ENCODE peak calls at places on chromosomes 12 and 14, in six cellular contexts. One of them, this sample, is unnamed.

GRCh38 chr14:84404246-84404645 is 1125.7 kb upstream of the FLRT2 start:
- DNase-seq in D721Med: no peak
- DNase-seq in tibial nerve: no peak
- DNase-seq in H9: no peak
- DNase-seq in fibroblast of lung: no peak
- DNase-seq in RWPE1: no peak
- DNase-seq in this sample: no peak

GRCh38 chr12:113414519-113415038 is 7.6 kb upstream of the SDSL start:
- DNase-seq in fibroblast of lung: no peak
- DNase-seq in H9: no peak
- DNase-seq in RWPE1: no peak
- DNase-seq in tibial nerve: no peak
- DNase-seq in D721Med: no peak
- DNase-seq in this sample: no peak

GRCh38 chr12:75724913-75725312 is 213.5 kb upstream of the KRR1 start:
- DNase-seq in D721Med: no peak
- DNase-seq in H9: no peak
- DNase-seq in fibroblast of lung: peak; percentile 98
- DNase-seq in tibial nerve: peak; percentile 21
- DNase-seq in RWPE1: no peak
- DNase-seq in this sample: no peak

GRCh38 chr14:56858422-56858821 is 48.1 kb upstream of the OTX2 start:
- DNase-seq in H9: no peak
- DNase-seq in D721Med: no peak
- DNase-seq in fibroblast of lung: no peak
- DNase-seq in tibial nerve: no peak
- DNase-seq in RWPE1: no peak
- DNase-seq in this sample: no peak

GRCh38 chr14:83924259-83924658 is 1605.7 kb upstream of the FLRT2 start:
- DNase-seq in H9: no peak
- DNase-seq in RWPE1: no peak
- DNase-seq in D721Med: no peak
- DNase-seq in tibial nerve: no peak
- DNase-seq in fibroblast of lung: no peak
- DNase-seq in this sample: no peak

GRCh38 chr12:46494424-46494823 is 121.9 kb upstream of the SLC38A2 start:
- DNase-seq in D721Med: no peak
- DNase-seq in RWPE1: no peak
- DNase-seq in H9: no peak
- DNase-seq in tibial nerve: no peak
- DNase-seq in fibroblast of lung: peak; percentile 74
- DNase-seq in this sample: no peak

GRCh38 chr14:88541324-88541723 is 13.5 kb downstream of the PTPN21 start:
- DNase-seq in RWPE1: no peak
- DNase-seq in tibial nerve: no peak
- DNase-seq in fibroblast of lung: no peak
- DNase-seq in D721Med: no peak
- DNase-seq in H9: no peak
- DNase-seq in this sample: no peak

GRCh38 chr14:36996133-36996856 is 176.1 kb downstream of the SLC25A21 start:
- DNase-seq in D721Med: no peak
- DNase-seq in RWPE1: peak; percentile 58
- DNase-seq in tibial nerve: no peak
- DNase-seq in fibroblast of lung: peak; percentile 38
- DNase-seq in H9: no peak
- DNase-seq in this sample: no peak

GRCh38 chr12:62805517-62805916 is 129.4 kb downstream of the PPM1H start:
- DNase-seq in RWPE1: no peak
- DNase-seq in fibroblast of lung: no peak
- DNase-seq in tibial nerve: no peak
- DNase-seq in H9: no peak
- DNase-seq in D721Med: no peak
- DNase-seq in this sample: no peak

GRCh38 chr14:74574092-74574438 is 38.0 kb downstream of the LTBP2 start:
- DNase-seq in H9: no peak
- DNase-seq in RWPE1: no peak
- DNase-seq in tibial nerve: no peak
- DNase-seq in D721Med: no peak
- DNase-seq in fibroblast of lung: no peak
- DNase-seq in this sample: no peak

GRCh38 chr12:12333407-12333831 is 16.6 kb downstream of the MANSC1 start:
- DNase-seq in tibial nerve: no peak
- DNase-seq in D721Med: no peak
- DNase-seq in H9: no peak
- DNase-seq in RWPE1: no peak
- DNase-seq in fibroblast of lung: peak; percentile 81
- DNase-seq in this sample: no peak

GRCh38 chr12:6891637-6892036 is 13.0 kb upstream of the LRRC23 start:
- DNase-seq in tibial nerve: no peak
- DNase-seq in fibroblast of lung: no peak
- DNase-seq in H9: no peak
- DNase-seq in D721Med: no peak
- DNase-seq in RWPE1: no peak
- DNase-seq in this sample: no peak

GRCh38 chr14:103260629-103261124 is 73.4 kb upstream of the EIF5 start:
- DNase-seq in fibroblast of lung: peak; percentile 44
- DNase-seq in RWPE1: peak; percentile 48
- DNase-seq in D721Med: no peak
- DNase-seq in H9: no peak
- DNase-seq in tibial nerve: peak; percentile 32
- DNase-seq in this sample: no peak

GRCh38 chr12:94636462-94637085 is 13.8 kb downstream of the TMCC3 start:
- DNase-seq in RWPE1: no peak
- DNase-seq in tibial nerve: no peak
- DNase-seq in H9: no peak
- DNase-seq in D721Med: no peak
- DNase-seq in fibroblast of lung: peak; percentile 45
- DNase-seq in this sample: no peak

GRCh38 chr14:40292664-40293063 is 860.4 kb upstream of the FBXO33 start:
- DNase-seq in RWPE1: no peak
- DNase-seq in H9: no peak
- DNase-seq in tibial nerve: no peak
- DNase-seq in D721Med: no peak
- DNase-seq in fibroblast of lung: no peak
- DNase-seq in this sample: no peak

GRCh38 chr14:81219821-81220487 is 805 bp downstream of the GTF2A1 start:
- DNase-seq in fibroblast of lung: no peak
- DNase-seq in H9: no peak
- DNase-seq in tibial nerve: no peak
- DNase-seq in D721Med: no peak
- DNase-seq in RWPE1: peak; percentile 17
- DNase-seq in this sample: no peak

GRCh38 chr12:6691473-6691872 is 2.3 kb upstream of the ZNF384 start:
- DNase-seq in fibroblast of lung: no peak
- DNase-seq in tibial nerve: no peak
- DNase-seq in RWPE1: no peak
- DNase-seq in D721Med: no peak
- DNase-seq in H9: no peak
- DNase-seq in this sample: no peak

GRCh38 chr12:112862570-112863137 is 44.1 kb upstream of the OAS1 start:
- DNase-seq in D721Med: no peak
- DNase-seq in fibroblast of lung: no peak
- DNase-seq in RWPE1: no peak
- DNase-seq in tibial nerve: no peak
- DNase-seq in H9: no peak
- DNase-seq in this sample: no peak

GRCh38 chr14:39218171-39218769 is 15.4 kb upstream of the MIA2 start:
- DNase-seq in D721Med: no peak
- DNase-seq in H9: no peak
- DNase-seq in RWPE1: peak; percentile 80
- DNase-seq in tibial nerve: peak; percentile 8
- DNase-seq in fibroblast of lung: no peak
- DNase-seq in this sample: no peak

GRCh38 chr12:63362801-63363200 is 211.8 kb upstream of the AVPR1A start:
- DNase-seq in RWPE1: no peak
- DNase-seq in D721Med: no peak
- DNase-seq in H9: no peak
- DNase-seq in tibial nerve: no peak
- DNase-seq in fibroblast of lung: peak; percentile 5
- DNase-seq in this sample: no peak

GRCh38 chr14:104333903-104334811 is 195.8 kb downstream of the KIF26A start:
- DNase-seq in RWPE1: no peak
- DNase-seq in fibroblast of lung: no peak
- DNase-seq in H9: no peak
- DNase-seq in D721Med: no peak
- DNase-seq in tibial nerve: no peak
- DNase-seq in this sample: no peak

GRCh38 chr14:61695695-61696527 is 598 bp downstream of the HIF1A start:
- DNase-seq in fibroblast of lung: peak; percentile 59
- DNase-seq in RWPE1: peak; percentile 40
- DNase-seq in H9: peak; percentile 62
- DNase-seq in D721Med: no peak
- DNase-seq in tibial nerve: peak; percentile 40
- DNase-seq in this sample: peak; percentile 52

GRCh38 chr12:20508962-20509361 is 140.6 kb downstream of the PDE3A start:
- DNase-seq in tibial nerve: no peak
- DNase-seq in D721Med: no peak
- DNase-seq in RWPE1: no peak
- DNase-seq in fibroblast of lung: peak; percentile 38
- DNase-seq in H9: no peak
- DNase-seq in this sample: no peak

GRCh38 chr12:107519906-107520859 is 165.4 kb upstream of the PWP1 start:
- DNase-seq in RWPE1: no peak
- DNase-seq in D721Med: no peak
- DNase-seq in H9: no peak
- DNase-seq in tibial nerve: no peak
- DNase-seq in fibroblast of lung: no peak
- DNase-seq in this sample: peak; percentile 53

GRCh38 chr12:96425321-96425720 is 25.1 kb upstream of the CDK17 start:
- DNase-seq in H9: no peak
- DNase-seq in tibial nerve: no peak
- DNase-seq in fibroblast of lung: peak; percentile 99
- DNase-seq in RWPE1: peak; percentile 42
- DNase-seq in D721Med: no peak
- DNase-seq in this sample: no peak

GRCh38 chr14:20118795-20119194 is 8.3 kb downstream of the OR4K17 start:
- DNase-seq in tibial nerve: no peak
- DNase-seq in fibroblast of lung: no peak
- DNase-seq in D721Med: no peak
- DNase-seq in H9: no peak
- DNase-seq in RWPE1: no peak
- DNase-seq in this sample: no peak

GRCh38 chr12:10069099-10069498 is 29.7 kb downstream of the CLEC1A start:
- DNase-seq in H9: no peak
- DNase-seq in tibial nerve: no peak
- DNase-seq in fibroblast of lung: peak; percentile 31
- DNase-seq in D721Med: no peak
- DNase-seq in RWPE1: no peak
- DNase-seq in this sample: peak; percentile 67

GRCh38 chr14:101810897-101811620 is 49.5 kb downstream of the PPP2R5C start:
- DNase-seq in tibial nerve: no peak
- DNase-seq in H9: no peak
- DNase-seq in RWPE1: peak; percentile 51
- DNase-seq in fibroblast of lung: peak; percentile 27
- DNase-seq in D721Med: no peak
- DNase-seq in this sample: no peak

GRCh38 chr12:6361834-6362233 is 13.5 kb downstream of the SCNN1A start:
- DNase-seq in H9: peak; percentile 29
- DNase-seq in tibial nerve: no peak
- DNase-seq in RWPE1: no peak
- DNase-seq in D721Med: no peak
- DNase-seq in fibroblast of lung: peak; percentile 24
- DNase-seq in this sample: peak; percentile 82

GRCh38 chr12:6647083-6647604 is at the start of gene ACRBP:
- DNase-seq in D721Med: no peak
- DNase-seq in H9: peak; percentile 86
- DNase-seq in fibroblast of lung: peak; percentile 43
- DNase-seq in RWPE1: peak; percentile 26
- DNase-seq in tibial nerve: peak; percentile 58
- DNase-seq in this sample: peak; percentile 75

GRCh38 chr14:50804181-50804721 is 26.7 kb downstream of the NIN start:
- DNase-seq in H9: no peak
- DNase-seq in tibial nerve: no peak
- DNase-seq in RWPE1: no peak
- DNase-seq in D721Med: no peak
- DNase-seq in fibroblast of lung: peak; percentile 46
- DNase-seq in this sample: no peak

GRCh38 chr12:113359133-113359938 is 949 bp downstream of the PLBD2 start:
- DNase-seq in RWPE1: no peak
- DNase-seq in fibroblast of lung: peak; percentile 19
- DNase-seq in D721Med: no peak
- DNase-seq in H9: no peak
- DNase-seq in tibial nerve: peak; percentile 39
- DNase-seq in this sample: no peak

DNA sequence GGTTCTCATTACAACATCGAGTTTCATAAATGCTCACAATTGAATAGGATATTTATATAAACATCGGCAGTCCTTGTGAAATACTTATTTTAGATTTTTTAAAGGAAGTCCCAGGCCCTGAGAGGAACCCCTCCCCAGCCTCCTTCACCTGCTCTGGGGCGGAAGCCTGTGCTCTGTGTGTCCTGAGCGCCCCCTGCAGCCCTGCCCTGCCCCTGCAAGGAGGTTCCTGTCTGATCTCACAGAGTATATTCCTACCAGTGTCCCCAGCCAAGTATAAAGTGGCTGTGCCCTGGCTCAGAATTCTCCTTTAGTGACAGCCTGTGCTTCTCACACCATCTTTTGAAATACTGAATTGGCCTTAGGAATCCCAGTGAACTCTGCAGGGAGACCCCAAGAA is 659.5 kb downstream of the TMEM121 start:
- DNase-seq in H9: no peak
- DNase-seq in tibial nerve: no peak
- DNase-seq in RWPE1: no peak
- DNase-seq in fibroblast of lung: no peak
- DNase-seq in D721Med: no peak
- DNase-seq in this sample: no peak
- TF ChIP-seq CTCF in H9: no peak
- TF ChIP-seq CTCF in tibial nerve: no peak
- TF ChIP-seq CTCF in RWPE1: no peak
- TF ChIP-seq CTCF in fibroblast of lung: no peak
- TF ChIP-seq CTCF in D721Med: no peak
- TF ChIP-seq CTCF in this sample: peak; percentile 50

DNA sequence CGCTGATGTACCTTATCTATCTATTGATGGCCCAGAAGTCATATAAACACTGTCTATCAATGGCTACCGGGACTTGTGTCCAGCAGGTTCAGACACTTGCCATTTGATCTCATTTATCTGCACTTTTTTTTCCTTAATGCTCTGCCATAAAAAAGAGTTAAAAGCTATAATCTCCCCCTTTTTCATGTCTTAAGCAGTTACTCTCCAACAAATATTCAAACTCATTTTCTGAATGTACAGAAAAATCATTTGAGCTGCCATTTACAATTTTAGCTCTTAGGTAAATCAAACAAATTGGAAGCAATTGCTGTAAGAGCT is 101.4 kb downstream of the SLC8A3 start:
- DNase-seq in fibroblast of lung: no peak
- DNase-seq in H9: no peak
- DNase-seq in tibial nerve: no peak
- DNase-seq in D721Med: no peak
- DNase-seq in RWPE1: no peak
- DNase-seq in this sample: no peak
- TF ChIP-seq CTCF in fibroblast of lung: no peak
- TF ChIP-seq CTCF in H9: no peak
- TF ChIP-seq CTCF in tibial nerve: no peak
- TF ChIP-seq CTCF in D721Med: no peak
- TF ChIP-seq CTCF in RWPE1: peak; percentile 20
- TF ChIP-seq CTCF in this sample: peak; percentile 5

GRCh38 chr14:85535916-85536834 is 6.2 kb downstream of the FLRT2 start:
- DNase-seq in tibial nerve: no peak
- DNase-seq in fibroblast of lung: peak; percentile 76
- DNase-seq in H9: no peak
- DNase-seq in D721Med: no peak
- DNase-seq in RWPE1: peak; percentile 56
- DNase-seq in this sample: no peak
- TF ChIP-seq CTCF in tibial nerve: peak; percentile 57
- TF ChIP-seq CTCF in fibroblast of lung: peak; percentile 51
- TF ChIP-seq CTCF in H9: peak; percentile 49
- TF ChIP-seq CTCF in D721Med: peak; percentile 49
- TF ChIP-seq CTCF in RWPE1: peak; percentile 66
- TF ChIP-seq CTCF in this sample: peak; percentile 26

GRCh38 chr14:69259531-69260245 is at the start of gene GALNT16:
- DNase-seq in H9: peak; percentile 67
- DNase-seq in tibial nerve: no peak
- DNase-seq in D721Med: peak; percentile 47
- DNase-seq in RWPE1: peak; percentile 27
- DNase-seq in fibroblast of lung: no peak
- DNase-seq in this sample: no peak
- TF ChIP-seq CTCF in H9: peak; percentile 68
- TF ChIP-seq CTCF in tibial nerve: peak; percentile 30
- TF ChIP-seq CTCF in D721Med: no peak
- TF ChIP-seq CTCF in RWPE1: no peak
- TF ChIP-seq CTCF in fibroblast of lung: no peak
- TF ChIP-seq CTCF in this sample: no peak

This sample was measured in CD14-positive monocyte.